ENCODE peak calls at places on chromosomes 16 and 17, in ten cellular contexts. E, M, N, S, J, X, Y, C, O and K are unnamed samples. For H3K36me3 and H3K27me3, the result is how much of the 10 kb centered on the place peaks cover.

GRCh38 chr17:79125503-79125902 is 50.9 kb downstream of the ENGASE start:
- DNase-seq in E (no peak), M (no peak), N (no peak), S (no peak), J (no peak), X (no peak), Y (no peak), C (no peak), O (no peak), K (no peak)

GRCh38 chr16:27085182-27085581 is 18.5 kb downstream of the C16orf82 start:
- DNase-seq in E (no peak), M (no peak), N (no peak), S (no peak), J (no peak), X (no peak), Y (no peak), C (no peak), O (no peak), K (no peak)

GRCh38 chr16:89093602-89094251 is at the start of gene ACSF3:
- DNase-seq in E (no peak), M (peak), N (no peak), S (no peak), J (peak), X (peak), Y (peak), C (no peak), O (peak), K (no peak)

GRCh38 chr16:59368586-59368985 is 634.5 kb upstream of the GOT2 start:
- DNase-seq in E (no peak), M (no peak), N (no peak), S (no peak), J (no peak), X (no peak), Y (no peak), C (no peak), O (no peak), K (no peak)

GRCh38 chr16:2019500-2019899 is at the start of gene NPW:
- DNase-seq in E (no peak), M (no peak), N (no peak), S (no peak), J (no peak), X (no peak), Y (no peak), C (no peak), O (no peak), K (no peak)

GRCh38 chr16:69017036-69017783 is 88.2 kb upstream of the HAS3 start:
- DNase-seq in E (no peak), M (no peak), N (no peak), S (no peak), J (peak), X (no peak), Y (peak), C (no peak), O (no peak), K (peak)

GRCh38 chr16:83351846-83352245 is 455.9 kb upstream of the HSBP1 start:
- DNase-seq in E (no peak), M (no peak), N (no peak), S (no peak), J (peak), X (no peak), Y (no peak), C (no peak), O (no peak), K (peak)

GRCh38 chr16:27080870-27081269 is 14.1 kb downstream of the C16orf82 start:
- DNase-seq in E (no peak), M (no peak), N (no peak), S (no peak), J (no peak), X (no peak), Y (no peak), C (no peak), O (no peak), K (no peak)

GRCh38 chr16:2149630-2150417 is 1.4 kb downstream of the RAB26 start:
- DNase-seq in E (no peak), M (no peak), N (no peak), S (no peak), J (no peak), X (no peak), Y (no peak), C (no peak), O (no peak), K (no peak)

GRCh38 chr16:88459366-88460055 is 6.4 kb downstream of the ZFPM1 start:
- DNase-seq in E (no peak), M (no peak), N (no peak), S (no peak), J (no peak), X (no peak), Y (peak), C (no peak), O (no peak), K (no peak)

GRCh38 chr17:69812240-69812837 is 262.7 kb upstream of the KCNJ16 start:
- DNase-seq in E (no peak), M (no peak), N (no peak), S (no peak), J (no peak), X (no peak), Y (peak), C (no peak), O (no peak), K (no peak)

GRCh38 chr16:87924041-87924851 is 12.1 kb downstream of the CA5A start:
- DNase-seq in E (no peak), M (no peak), N (no peak), S (no peak), J (no peak), X (no peak), Y (no peak), C (no peak), O (no peak), K (no peak)

GRCh38 chr16:51880776-51881175 is 666.2 kb downstream of the TOX3 start:
- DNase-seq in E (no peak), M (no peak), N (no peak), S (no peak), J (peak), X (no peak), Y (peak), C (no peak), O (no peak), K (peak)

GRCh38 chr16:50279142-50279865 is 13.0 kb downstream of the ADCY7 start:
- DNase-seq in E (peak), M (no peak), N (peak), S (peak), J (no peak), X (peak), Y (no peak), C (no peak), O (peak), K (no peak)

GRCh38 chr16:68370221-68370920 is 59.6 kb downstream of the PRMT7 start:
- DNase-seq in E (no peak), M (no peak), N (no peak), S (no peak), J (no peak), X (no peak), Y (no peak), C (no peak), O (peak), K (no peak)

GRCh38 chr17:73348018-73348823 is 36.4 kb upstream of the CDC42EP4 start:
- DNase-seq in E (no peak), M (no peak), N (no peak), S (no peak), J (no peak), X (no peak), Y (no peak), C (no peak), O (peak), K (no peak)

GRCh38 chr16:23324727-23325126 is 22.6 kb downstream of the SCNN1B start:
- DNase-seq in E (no peak), M (no peak), N (peak), S (peak), J (no peak), X (peak), Y (no peak), C (no peak), O (no peak), K (no peak)

GRCh38 chr16:29198231-29198630 is 208.3 kb downstream of the NPIPB11 start:
- DNase-seq in E (no peak), M (no peak), N (no peak), S (no peak), J (no peak), X (peak), Y (no peak), C (peak), O (no peak), K (no peak)

GRCh38 chr16:88921603-88921995 is 55.1 kb upstream of the PABPN1L start:
- DNase-seq in E (no peak), M (no peak), N (no peak), S (no peak), J (no peak), X (no peak), Y (no peak), C (no peak), O (no peak), K (no peak)

GRCh38 chr17:79001190-79002020 is 8.2 kb downstream of the CANT1 start:
- DNase-seq in E (no peak), M (no peak), N (no peak), S (peak), J (no peak), X (no peak), Y (no peak), C (no peak), O (no peak), K (no peak)

GRCh38 chr16:68265078-68265925 is 976 bp downstream of the SLC7A6 start:
- DNase-seq in E (peak), M (peak), N (peak), S (peak), J (peak), X (peak), Y (peak), C (no peak), O (peak), K (peak)

GRCh38 chr16:7839568-7839967 is 506.9 kb downstream of the RBFOX1 start:
- DNase-seq in E (no peak), M (peak), N (no peak), S (no peak), J (no peak), X (no peak), Y (no peak), C (no peak), O (no peak), K (no peak)

GRCh38 chr17:47693667-47694017 is 319 bp upstream of the TBKBP1 start:
- DNase-seq in E (no peak), M (peak), N (no peak), S (peak), J (no peak), X (no peak), Y (no peak), C (no peak), O (no peak), K (no peak)

GRCh38 chr17:59872351-59872750 is 20.4 kb downstream of the TUBD1 start:
- DNase-seq in E (no peak), M (no peak), N (no peak), S (no peak), J (no peak), X (no peak), Y (no peak), C (no peak), O (no peak), K (no peak)

GRCh38 chr17:2701996-2702741 is 9.4 kb downstream of the CLUH start:
- DNase-seq in E (no peak), M (no peak), N (peak), S (no peak), J (no peak), X (peak), Y (no peak), C (no peak), O (peak), K (no peak)

GRCh38 chr16:27767971-27768591 is 218.1 kb downstream of the KATNIP start:
- DNase-seq in E (no peak), M (no peak), N (no peak), S (no peak), J (no peak), X (peak), Y (no peak), C (no peak), O (no peak), K (no peak)

GRCh38 chr17:50210249-50211225 is 9.1 kb upstream of the COL1A1 start:
- DNase-seq in E (no peak), M (peak), N (no peak), S (peak), J (peak), X (no peak), Y (peak), C (peak), O (peak), K (peak)

GRCh38 chr16:57029161-57030160 is 40.1 kb downstream of the NLRC5 start:
- DNase-seq in E (no peak), M (no peak), N (no peak), S (no peak), J (peak), X (no peak), Y (no peak), C (no peak), O (no peak), K (no peak)

DNA sequence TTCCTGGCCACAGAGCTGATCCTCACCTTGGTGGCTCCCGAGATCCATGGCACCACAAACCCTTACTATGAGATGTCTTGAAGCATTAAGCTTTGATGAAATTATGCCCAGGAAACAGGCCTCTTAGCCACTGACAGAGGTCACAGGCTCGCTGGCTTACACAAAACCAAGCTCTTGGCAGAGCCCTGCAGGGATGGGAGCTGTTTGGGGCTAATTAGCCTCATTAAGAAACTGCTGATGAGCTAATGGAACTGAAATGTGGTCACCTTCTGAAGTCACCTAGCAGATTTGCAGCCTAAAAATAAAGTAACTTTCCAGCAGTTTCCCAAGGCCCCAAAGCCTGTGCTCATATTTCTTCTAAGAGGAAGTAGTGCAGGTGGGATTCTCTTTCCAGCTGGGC is 339.2 kb downstream of the CA10 start:
- DNase-seq in E (no peak), M (no peak), N (no peak), S (no peak), J (no peak), X (no peak), Y (no peak), C (no peak), O (no peak), K (no peak)
- TF ChIP-seq CTCF in E (no peak), M (no peak), N (no peak), S (no peak), J (no peak), X (no peak), Y (no peak), C (no peak), O (no peak), K (no peak)

GRCh38 chr17:77872714-77873517 is 85.6 kb upstream of the TNRC6C start:
- DNase-seq in E (no peak), M (no peak), N (no peak), S (no peak), J (no peak), X (peak), Y (no peak), C (no peak), O (no peak), K (no peak)
- H3K36me3 ChIP-seq in E (under half), M (under half), N (under half), S (under half), J (under half), X (under half), Y (under half), C (under half), O (under half), K (under half)

DNA sequence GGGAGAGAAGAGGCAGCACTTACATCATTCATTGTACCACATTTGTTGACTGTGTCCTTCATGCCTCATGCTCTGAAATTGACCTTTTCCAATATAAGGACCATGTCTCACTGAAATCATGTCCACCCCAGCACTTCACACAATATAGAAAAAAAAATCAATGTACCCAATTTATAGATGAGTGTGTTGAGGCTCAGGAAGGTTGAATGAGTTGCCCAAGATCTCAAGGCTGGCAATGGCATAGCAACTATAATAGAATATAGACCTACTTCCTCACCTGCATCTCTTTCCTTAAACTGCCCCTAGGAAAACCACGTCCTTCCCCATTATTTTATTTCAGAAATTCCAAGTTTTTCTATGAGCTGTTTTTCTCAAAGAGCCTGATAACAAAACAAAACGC is 912 bp upstream of the VAT1L start:
- DNase-seq in E (no peak), M (no peak), N (no peak), S (no peak), J (no peak), X (no peak), Y (no peak), C (no peak), O (no peak), K (no peak)
- H3K27me3 ChIP-seq in E (under half), M (half or more), N (half or more), S (under half), J (under half), X (under half), Y (under half), C (under half), O (under half), K (under half)

GRCh38 chr17:3907483-3908216 is 8.6 kb downstream of the P2RX1 start:
- DNase-seq in E (no peak), M (no peak), N (no peak), S (no peak), J (no peak), X (no peak), Y (no peak), C (no peak), O (no peak), K (no peak)
- TF ChIP-seq CTCF in E (no peak), M (no peak), N (no peak), S (peak), J (peak), X (peak), Y (peak), C (no peak), O (no peak), K (peak)